ENCODE peak calls at places on chromosomes 13 and 19, in four cellular contexts. I is dorsolateral prefrontal cortex, H is breast epithelium, B is colonic mucosa. P is an unnamed sample.

GRCh38 chr13:64925284-64925683 is 2304.9 kb downstream of the PCDH9 start:
- DNase-seq in I (no peak), H (no peak), B (no peak), P (no peak)

GRCh38 chr13:27851049-27851448 is 58.8 kb downstream of the GSX1 start:
- DNase-seq in I (no peak), H (no peak), B (no peak), P (no peak)

GRCh38 chr13:49098771-49099512 is 121.2 kb upstream of the MLNR start:
- DNase-seq in I (no peak), H (no peak), B (no peak), P (no peak)

GRCh38 chr13:98557934-98558630 is 18.8 kb downstream of the STK24 start:
- DNase-seq in I (no peak), H (no peak), B (no peak), P (no peak)

GRCh38 chr19:13051581-13052165 is 51.0 kb downstream of the LYL1 start:
- DNase-seq in I (no peak), H (peak; percentile 80), B (peak; percentile 84), P (no peak)

GRCh38 chr13:46359731-46360130 is 27.3 kb downstream of the RUBCNL start:
- DNase-seq in I (no peak), H (no peak), B (no peak), P (no peak)

GRCh38 chr13:45224181-45224580 is 23.3 kb upstream of the KCTD4 start:
- DNase-seq in I (no peak), H (no peak), B (no peak), P (no peak)

GRCh38 chr13:112907916-112908315 is 61.1 kb upstream of the MCF2L start:
- DNase-seq in I (no peak), H (peak; percentile 42), B (no peak), P (no peak)

GRCh38 chr19:39382991-39383828 is 7.7 kb downstream of the PAF1 start:
- DNase-seq in I (no peak), H (no peak), B (no peak), P (no peak)

GRCh38 chr13:44879452-44880058 is 109.7 kb downstream of the NUFIP1 start:
- DNase-seq in I (no peak), H (no peak), B (peak; percentile 43), P (no peak)

GRCh38 chr19:4744451-4745170 is 21.0 kb upstream of the DPP9 start:
- DNase-seq in I (no peak), H (no peak), B (no peak), P (no peak)

GRCh38 chr13:92197669-92198068 is 799.2 kb downstream of the GPC5 start:
- DNase-seq in I (no peak), H (no peak), B (no peak), P (no peak)

GRCh38 chr19:40241809-40242384 is 15.4 kb upstream of the CCNP start:
- DNase-seq in I (peak; percentile 78), H (no peak), B (no peak), P (no peak)

GRCh38 chr13:21232196-21232595 is 55.7 kb downstream of the MRPL57 start:
- DNase-seq in I (no peak), H (no peak), B (no peak), P (no peak)

DNA sequence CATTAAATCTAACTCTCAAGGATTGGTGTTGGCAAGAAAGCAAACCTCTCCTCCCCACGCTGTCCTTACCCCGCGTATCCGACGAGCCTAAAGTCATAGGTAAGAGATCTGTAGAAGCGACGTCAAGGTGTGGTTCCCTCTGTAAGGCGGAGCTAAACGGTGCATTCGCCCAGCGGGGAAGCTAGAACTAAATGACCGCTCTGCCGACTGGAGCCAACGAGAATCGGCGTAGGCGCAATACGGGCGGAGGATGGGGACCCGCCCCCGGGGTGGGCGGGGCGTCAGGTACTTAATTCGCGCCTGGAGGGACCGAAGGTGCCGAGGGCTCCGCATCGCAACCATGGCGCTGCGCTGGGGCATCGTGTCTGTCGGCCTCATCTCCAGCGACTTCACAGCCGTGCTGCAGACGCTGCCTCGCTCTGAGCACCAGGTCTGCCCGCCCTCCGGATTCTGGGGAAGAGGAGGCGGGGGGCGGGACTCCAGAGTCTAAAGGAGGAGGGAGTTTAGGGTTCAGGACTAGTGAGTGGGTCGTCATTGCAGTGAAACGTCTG is at the start of gene DHDH:
- DNase-seq in I (peak; percentile 77), H (peak; percentile 74), B (peak; percentile 91), P (no peak)
- H3K27ac ChIP-seq in I (peak within 1 kb of the TSS; percentile 48), H (peak within 1 kb of the TSS; percentile 35), B (no peak within 1 kb of the TSS), P (no peak within 1 kb of the TSS)

DNA sequence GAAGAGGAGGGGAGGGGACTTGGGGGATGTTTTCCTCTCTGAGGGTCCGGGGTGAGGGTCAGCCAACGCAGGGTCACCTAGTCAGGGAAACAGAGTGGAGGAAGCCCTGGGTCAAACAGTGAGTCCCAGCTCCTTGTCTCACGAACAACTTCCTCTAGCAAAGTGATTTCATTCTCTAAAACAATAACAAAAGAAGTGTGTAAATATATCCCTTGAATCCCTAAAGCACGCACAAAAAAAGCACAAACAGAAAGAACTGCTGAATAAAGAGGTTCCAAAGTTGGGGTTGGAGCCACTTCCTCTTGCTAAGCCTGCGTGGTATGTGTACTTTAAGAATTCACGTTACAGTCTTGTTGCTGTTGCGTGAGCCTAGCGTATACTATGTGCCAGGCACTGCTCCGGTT is 1.5 kb upstream of the C5AR2 start:
- DNase-seq in I (no peak), H (no peak), B (no peak), P (no peak)
- H3K27ac ChIP-seq in I (peak overlapping the region; percentile 22), H (no peak overlapping the region), B (peak overlapping the region; percentile 37), P (no peak overlapping the region)

GRCh38 chr19:34350161-34350561 is 14.8 kb upstream of the GPI start:
- DNase-seq in I (no peak), H (no peak), B (no peak), P (no peak)
- H3K27ac ChIP-seq in I (no peak overlapping the region), H (no peak overlapping the region), B (no peak overlapping the region), P (no peak overlapping the region)

GRCh38 chr13:42973581-42973980 is 18.5 kb downstream of the EPSTI1 start:
- DNase-seq in I (no peak), H (no peak), B (no peak), P (no peak)

GRCh38 chr13:42969558-42970172 is 22.4 kb downstream of the EPSTI1 start:
- DNase-seq in I (peak; percentile 55), H (peak; percentile 63), B (peak; percentile 91), P (no peak)

GRCh38 chr13:42968906-42969305 is 23.1 kb downstream of the EPSTI1 start:
- DNase-seq in I (no peak), H (peak; percentile 69), B (peak; percentile 87), P (no peak)

GRCh38 chr13:42971670-42972355 is 20.2 kb downstream of the EPSTI1 start:
- DNase-seq in I (no peak), H (no peak), B (no peak), P (no peak)

GRCh38 chr13:42970824-42971669 is 21.0 kb downstream of the EPSTI1 start:
- DNase-seq in I (no peak), H (no peak), B (peak; percentile 70), P (no peak)
- H3K27ac ChIP-seq in I (no peak overlapping the region), H (no peak overlapping the region), B (no peak overlapping the region), P (no peak overlapping the region)

GRCh38 chr13:40124648-40125045 is 469.2 kb downstream of the COG6 start:
- DNase-seq in I (no peak), H (no peak), B (no peak), P (no peak)
- H3K27ac ChIP-seq in I (no peak overlapping the region), H (no peak overlapping the region), B (no peak overlapping the region), P (no peak overlapping the region)

DNA sequence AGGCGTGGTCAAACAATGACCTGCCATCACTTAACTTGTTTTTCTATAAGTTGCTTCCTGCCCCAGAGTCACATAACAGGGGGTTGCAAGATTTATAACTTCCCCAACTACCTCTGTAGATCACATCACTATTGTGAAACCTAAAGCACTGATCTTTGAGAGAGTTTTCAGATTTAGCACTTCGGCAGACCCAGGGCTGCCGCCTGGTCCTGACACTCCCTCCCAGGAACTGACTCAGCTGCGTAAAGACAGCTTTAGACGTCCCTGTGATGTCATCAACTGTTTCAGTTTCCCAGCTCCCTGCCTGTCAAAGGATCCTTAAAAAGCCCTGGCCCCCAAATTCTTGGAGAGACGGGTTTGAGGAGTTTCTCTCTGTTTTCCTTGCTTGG is 33.3 kb downstream of the IGFL2 start:
- DNase-seq in I (no peak), H (no peak), B (no peak), P (no peak)
- H3K27ac ChIP-seq in I (no peak overlapping the region), H (no peak overlapping the region), B (no peak overlapping the region), P (no peak overlapping the region)

GRCh38 chr13:66014757-66015156 is 1215.4 kb downstream of the PCDH9 start:
- DNase-seq in I (no peak), H (no peak), B (no peak), P (no peak)
- H3K27ac ChIP-seq in I (no peak overlapping the region), H (no peak overlapping the region), B (no peak overlapping the region), P (no peak overlapping the region)

DNA sequence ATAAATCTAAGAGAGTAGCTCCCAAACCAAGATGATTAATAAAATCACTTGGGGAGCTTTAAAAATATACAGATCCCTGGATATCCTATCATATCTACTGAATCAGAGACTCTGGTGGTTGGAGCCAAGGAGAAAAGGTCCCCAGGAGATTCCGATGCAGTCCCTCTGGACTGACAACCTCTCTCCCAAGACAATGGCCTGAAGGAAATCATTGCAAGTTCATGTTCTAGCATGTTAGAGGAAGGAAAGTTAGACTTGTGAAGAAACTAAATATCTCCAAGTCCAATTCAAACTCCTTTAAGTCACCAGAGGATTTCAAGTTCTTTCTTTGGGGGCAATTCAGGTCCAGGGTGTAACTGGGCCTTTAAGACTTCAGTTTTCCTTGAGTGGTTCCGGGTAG is 84.7 kb upstream of the MEDAG start:
- DNase-seq in I (no peak), H (no peak), B (no peak), P (no peak)
- H3K27ac ChIP-seq in I (no peak overlapping the region), H (peak overlapping the region; percentile 6), B (no peak overlapping the region), P (no peak overlapping the region)

DNA sequence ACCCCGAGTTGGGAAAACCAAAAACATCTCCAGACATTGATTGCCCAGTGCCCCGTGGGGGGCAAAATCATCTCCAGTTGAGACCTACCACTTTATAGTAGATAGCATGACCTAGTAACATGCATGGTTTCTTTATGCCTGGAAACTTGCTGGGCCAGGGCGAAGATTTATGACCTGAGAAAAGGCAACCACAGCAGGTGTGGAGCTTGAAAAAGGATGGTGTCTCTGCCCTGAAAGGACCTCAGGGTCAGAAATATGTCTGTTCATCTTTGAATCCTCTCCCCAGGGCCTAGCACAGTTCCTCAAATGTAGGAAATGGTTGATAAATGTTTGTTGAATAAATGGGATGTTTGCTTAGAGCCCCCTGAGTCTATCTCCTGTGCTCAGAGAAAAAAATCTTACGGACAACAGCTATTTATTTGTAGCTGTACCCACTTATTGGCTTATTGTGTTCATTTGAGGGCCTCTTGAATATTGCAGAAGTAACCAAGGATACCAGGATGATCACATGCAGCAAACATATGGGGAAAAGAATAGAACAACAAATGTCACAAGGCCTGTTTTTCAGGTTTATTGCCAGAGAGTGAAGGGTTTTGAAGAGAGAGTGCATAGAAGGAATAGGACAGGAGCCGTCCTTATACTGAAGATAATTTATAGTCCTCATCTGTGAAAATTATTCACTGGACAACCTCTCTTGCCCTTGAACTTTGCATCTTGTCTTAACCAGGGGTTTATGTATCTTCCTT is 114.5 kb downstream of the KLF5 start:
- DNase-seq in I (no peak), H (no peak), B (no peak), P (no peak)
- H3K27ac ChIP-seq in I (no peak overlapping the region), H (peak overlapping the region; percentile 40), B (peak overlapping the region; percentile 91), P (no peak overlapping the region)

P was measured in SK-N-MC.